ENCODE peak calls at places on chromosomes 16 and 17, in seven cellular contexts. Q is IMR-90, G is A549, X is GM12878, Z is K562, I is H1, J is HepG2. D is an unnamed sample.

GRCh38 chr17:42120161-42121065 is 754 bp downstream of the KAT2A start:
- DNase-seq in I (peak), J (peak), Z (peak), X (no peak), Q (no peak), G (peak), D (no peak)

GRCh38 chr16:15948532-15949209 is 745 bp upstream of the ABCC1 start:
- DNase-seq in G (no peak), I (no peak), Z (no peak), X (no peak), J (peak), Q (no peak), D (no peak)

GRCh38 chr16:8946544-8946943 is 17.2 kb downstream of the USP7 start:
- DNase-seq in Z (no peak), G (no peak), J (no peak), Q (no peak), X (no peak), I (no peak), D (no peak)

GRCh38 chr16:68936729-68937631 is 93.6 kb downstream of the TANGO6 start:
- DNase-seq in Z (no peak), G (no peak), Q (peak), J (no peak), I (no peak), X (no peak), D (no peak)

GRCh38 chr17:45775576-45776011 is 8.5 kb upstream of the CRHR1 start:
- DNase-seq in Q (no peak), G (no peak), Z (no peak), X (no peak), J (no peak), I (no peak), D (no peak)

GRCh38 chr16:26993511-26993910 is 73.2 kb upstream of the C16orf82 start:
- DNase-seq in Q (no peak), Z (no peak), X (no peak), J (no peak), G (no peak), I (no peak), D (no peak)

GRCh38 chr16:29009838-29010166 is 24.9 kb downstream of the LAT start:
- DNase-seq in Z (no peak), J (no peak), X (no peak), I (no peak), Q (no peak), G (no peak), D (no peak)

GRCh38 chr17:8740486-8740885 is 4.2 kb downstream of the CCDC42 start:
- DNase-seq in J (no peak), Q (no peak), I (peak), G (no peak), X (no peak), Z (no peak), D (no peak)

GRCh38 chr16:26795184-26795583 is 271.5 kb upstream of the C16orf82 start:
- DNase-seq in I (no peak), J (no peak), X (no peak), Q (no peak), Z (peak), G (no peak), D (no peak)

GRCh38 chr16:69179255-69180010 is 7.5 kb upstream of the SNTB2 start:
- DNase-seq in J (peak), Z (no peak), I (no peak), X (no peak), G (no peak), Q (peak), D (no peak)

GRCh38 chr16:57998484-57998883 is 2.0 kb downstream of the ZNF319 start:
- DNase-seq in Q (no peak), Z (no peak), X (no peak), G (no peak), I (no peak), J (no peak), D (no peak)

GRCh38 chr17:6677158-6677831 is 25.7 kb downstream of the C17orf100 start:
- DNase-seq in J (peak), G (no peak), X (no peak), I (no peak), Z (no peak), Q (peak), D (no peak)

GRCh38 chr16:48385272-48385953 is at the start of gene SIAH1:
- DNase-seq in X (no peak), I (peak), J (peak), Q (peak), Z (peak), G (peak), D (no peak)

GRCh38 chr17:39659286-39660010 is 5.7 kb upstream of the TCAP start:
- DNase-seq in J (no peak), X (no peak), Z (no peak), G (no peak), I (no peak), Q (no peak), D (no peak)

GRCh38 chr17:44792276-44792675 is 33.5 kb downstream of the ADAM11 start:
- DNase-seq in G (no peak), I (no peak), J (no peak), Z (no peak), X (no peak), Q (peak), D (no peak)

GRCh38 chr16:19138601-19139000 is 24.8 kb downstream of the ITPRIPL2 start:
- DNase-seq in J (no peak), G (peak), I (no peak), Q (peak), Z (no peak), X (no peak), D (no peak)

GRCh38 chr16:68644715-68645493 is at the start of gene CDH3:
- DNase-seq in X (no peak), G (no peak), I (peak), Z (no peak), Q (no peak), J (no peak), D (peak)

GRCh38 chr17:63486317-63487013 is 9.6 kb downstream of the ACE start:
- DNase-seq in J (no peak), Q (no peak), G (no peak), I (no peak), Z (no peak), X (no peak), D (no peak)

GRCh38 chr17:44501866-44502265 is 1.3 kb downstream of the GPATCH8 start:
- DNase-seq in X (no peak), Q (peak), I (no peak), Z (peak), J (no peak), G (no peak), D (no peak)

GRCh38 chr17:78724544-78724943 is 57.5 kb downstream of the CYTH1 start:
- DNase-seq in Z (no peak), Q (no peak), G (no peak), J (no peak), X (no peak), I (no peak), D (no peak)

GRCh38 chr16:47059991-47060390 is 83.8 kb downstream of the NETO2 start:
- DNase-seq in Z (no peak), X (no peak), J (no peak), G (no peak), I (no peak), Q (no peak), D (no peak)

GRCh38 chr16:11379420-11379819 is 34.2 kb downstream of the RMI2 start:
- DNase-seq in G (no peak), J (no peak), I (no peak), X (peak), Z (no peak), Q (peak), D (no peak)

GRCh38 chr17:7558544-7559306 is at the start of gene TNFSF13:
- DNase-seq in J (no peak), Z (no peak), Q (no peak), X (no peak), G (no peak), I (no peak), D (no peak)

GRCh38 chr16:19601083-19601976 is 45.8 kb downstream of the VPS35L start:
- DNase-seq in X (no peak), I (peak), J (peak), Q (peak), Z (peak), G (peak), D (peak)

GRCh38 chr16:11621920-11622651 is 35.4 kb upstream of the LITAF start:
- DNase-seq in Q (no peak), Z (no peak), I (no peak), J (no peak), G (no peak), X (no peak), D (no peak)

GRCh38 chr16:89268987-89269735 is 51.7 kb downstream of the ZNF778 start:
- DNase-seq in X (no peak), Z (no peak), Q (peak), G (no peak), I (no peak), J (no peak), D (no peak)

GRCh38 chr17:74427048-74427762 is 4.7 kb upstream of the GPRC5C start:
- DNase-seq in I (no peak), G (no peak), Q (no peak), Z (no peak), X (no peak), J (peak), D (no peak)

GRCh38 chr17:19702231-19702641 is 14.1 kb downstream of the SLC47A2 start:
- DNase-seq in Q (no peak), Z (no peak), G (no peak), X (no peak), J (peak), I (no peak), D (no peak)

GRCh38 chr16:86480444-86480843 is 29.9 kb upstream of the FOXF1 start:
- DNase-seq in Q (no peak), Z (no peak), J (no peak), G (no peak), X (no peak), I (no peak), D (no peak)

GRCh38 chr17:50440172-50440837 is 14.3 kb downstream of the ACSF2 start:
- DNase-seq in Q (no peak), Z (no peak), I (no peak), G (no peak), J (peak), X (no peak), D (no peak)

GRCh38 chr17:75096082-75096625 is 8.4 kb downstream of the SLC16A5 start:
- DNase-seq in Q (peak), X (no peak), Z (peak), G (peak), J (peak), I (no peak), D (peak)

GRCh38 chr17:38925263-38925995 is at the start of gene LASP1NB:
- DNase-seq in Z (peak), Q (peak), X (no peak), I (peak), J (no peak), G (no peak), D (no peak)

GRCh38 chr17:81458628-81459027 is 54.0 kb downstream of the ACTG1 start:
- DNase-seq in Q (no peak), Z (no peak), I (no peak), J (no peak), X (no peak), G (no peak), D (no peak)
- TF ChIP-seq CEBPB in Q (no peak), Z (no peak), I (no peak), J (no peak), X (no peak), G (no peak), D (no peak)

GRCh38 chr17:47279062-47279801 is 25.6 kb downstream of the ITGB3 start:
- DNase-seq in Z (peak), G (no peak), J (no peak), X (peak), I (no peak), Q (peak), D (no peak)

GRCh38 chr17:47278561-47278960 is 24.9 kb downstream of the ITGB3 start:
- DNase-seq in J (no peak), I (no peak), Z (no peak), X (no peak), G (no peak), Q (no peak), D (no peak)

GRCh38 chr17:47276444-47276843 is 22.8 kb downstream of the ITGB3 start:
- DNase-seq in X (no peak), J (no peak), I (no peak), G (no peak), Q (no peak), Z (no peak), D (no peak)

GRCh38 chr17:47276868-47277267 is 23.2 kb downstream of the ITGB3 start:
- DNase-seq in X (no peak), I (no peak), J (peak), G (no peak), Z (no peak), Q (peak), D (no peak)

GRCh38 chr17:47277921-47278320 is 24.3 kb downstream of the ITGB3 start:
- DNase-seq in Z (no peak), Q (peak), J (no peak), I (no peak), X (no peak), G (no peak), D (no peak)
- TF ChIP-seq CEBPB in Z (no peak), Q (no peak), J (no peak), I (no peak), X (no peak), G (no peak), D (no peak)

GRCh38 chr17:80889897-80890550 is 101.6 kb upstream of the CHMP6 start:
- DNase-seq in J (no peak), I (no peak), Q (no peak), G (no peak), X (no peak), Z (no peak), D (no peak)
- TF ChIP-seq CEBPB in J (no peak), I (no peak), Q (no peak), G (no peak), X (no peak), Z (no peak), D (no peak)

GRCh38 chr16:85291302-85292148 is 179.3 kb upstream of the CIBAR2 start:
- DNase-seq in J (peak), Q (no peak), Z (peak), X (no peak), G (no peak), I (no peak), D (no peak)

GRCh38 chr16:85290626-85291301 is 178.5 kb upstream of the CIBAR2 start:
- DNase-seq in X (no peak), G (no peak), Z (no peak), J (no peak), I (no peak), Q (no peak), D (no peak)

GRCh38 chr16:85288869-85289660 is 176.8 kb upstream of the CIBAR2 start:
- DNase-seq in Q (no peak), I (no peak), Z (no peak), X (no peak), J (peak), G (no peak), D (no peak)

GRCh38 chr16:85288341-85288868 is 176.1 kb upstream of the CIBAR2 start:
- DNase-seq in I (no peak), J (no peak), G (no peak), Z (no peak), Q (no peak), X (no peak), D (no peak)

GRCh38 chr16:85289760-85290625 is 177.7 kb upstream of the CIBAR2 start:
- DNase-seq in G (no peak), I (no peak), Q (no peak), X (no peak), Z (no peak), J (peak), D (no peak)
- TF ChIP-seq CEBPB in G (no peak), I (no peak), Q (no peak), X (no peak), Z (no peak), J (no peak), D (no peak)

DNA sequence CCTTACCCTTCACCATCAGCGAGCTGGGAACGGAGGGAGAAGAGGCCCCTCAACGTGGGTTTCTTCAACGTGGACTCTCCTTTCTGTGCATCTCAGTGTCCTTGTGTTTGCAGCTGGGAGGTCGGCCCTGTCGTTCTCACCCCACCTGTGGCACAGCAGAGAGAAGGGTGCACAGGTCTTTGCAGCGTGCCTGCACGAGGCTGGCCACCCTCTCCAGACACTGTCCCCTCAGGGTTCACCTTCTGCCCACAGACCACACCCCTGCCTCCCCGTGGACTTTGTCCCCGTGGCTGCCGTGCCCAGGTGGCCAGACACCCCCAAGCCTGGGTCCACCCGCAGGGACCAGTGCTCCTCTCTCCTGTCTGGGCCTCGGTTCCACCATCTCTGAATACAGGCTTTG is 7.3 kb upstream of the WDR45B start:
- DNase-seq in G (no peak), J (no peak), I (no peak), Q (no peak), X (no peak), Z (no peak), D (no peak)
- TF ChIP-seq CEBPB in G (no peak), J (no peak), I (no peak), Q (no peak), X (no peak), Z (no peak), D (no peak)

GRCh38 chr16:87560428-87561199 is 41.7 kb upstream of the JPH3 start:
- DNase-seq in G (peak), Q (no peak), I (peak), X (no peak), Z (peak), J (no peak), D (peak)
- TF ChIP-seq CEBPB in G (no peak), Q (no peak), I (no peak), X (no peak), Z (no peak), J (no peak), D (no peak)

GRCh38 chr17:52419256-52419655 is 260.7 kb upstream of the CA10 start:
- DNase-seq in J (peak), G (no peak), Q (no peak), X (no peak), I (no peak), Z (no peak), D (no peak)
- TF ChIP-seq CEBPB in J (no peak), G (no peak), Q (no peak), X (no peak), I (no peak), Z (no peak), D (no peak)

GRCh38 chr17:34318474-34318873 is 761 bp upstream of the CCL8 start:
- DNase-seq in Q (no peak), J (no peak), Z (peak), I (peak), G (peak), X (no peak), D (peak)

GRCh38 chr17:34312080-34312479 is 7.2 kb upstream of the CCL8 start:
- DNase-seq in X (no peak), G (no peak), Z (no peak), J (no peak), Q (peak), I (no peak), D (no peak)

GRCh38 chr17:34313164-34313563 is 6.1 kb upstream of the CCL8 start:
- DNase-seq in G (no peak), Z (no peak), X (no peak), J (no peak), I (no peak), Q (peak), D (no peak)

GRCh38 chr17:34311291-34311690 is 7.9 kb upstream of the CCL8 start:
- DNase-seq in G (no peak), J (no peak), Z (no peak), I (no peak), Q (no peak), X (no peak), D (no peak)

DNA sequence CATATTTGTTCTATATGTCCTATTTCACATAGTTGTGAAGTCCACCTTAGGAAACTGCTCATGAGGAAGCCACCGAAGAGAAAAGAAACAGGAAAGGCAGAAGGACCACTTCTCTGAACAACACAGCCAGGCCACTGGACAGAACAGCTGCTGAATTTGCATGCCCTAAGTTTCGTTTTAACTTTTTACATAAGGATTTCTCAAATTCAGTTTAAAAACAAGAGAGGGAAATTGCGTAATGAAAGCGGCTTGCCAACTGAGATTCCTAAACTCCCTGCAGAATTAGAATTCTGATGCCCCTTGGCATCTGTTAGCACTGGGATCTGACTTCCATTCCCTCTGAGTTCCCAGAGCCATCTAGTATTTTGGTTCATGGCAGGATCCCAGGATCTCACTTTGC is 5.0 kb upstream of the CCL8 start:
- DNase-seq in G (no peak), X (no peak), J (no peak), Z (no peak), Q (peak), I (no peak), D (no peak)
- TF ChIP-seq CEBPB in G (peak), X (no peak), J (no peak), Z (no peak), Q (peak), I (peak), D (no peak)

D was measured in HCT116.